ENCODE peak calls at places on chromosomes 5 and 9, in eight cellular contexts. One of them, this sample, is unnamed.

GRCh38 chr9:86099695-86100364 is 472 bp upstream of the GOLM1 start:
- DNase-seq in choroid plexus epithelial cell: peak; percentile 74
- DNase-seq in cardiac muscle cell: peak; percentile 49
- DNase-seq in brain microvascular endothelial cell: peak; percentile 63
- DNase-seq in MCF 10A: peak; percentile 42
- DNase-seq in OCI-LY7: no peak
- DNase-seq in breast epithelium: peak; percentile 29
- DNase-seq in AG10803: peak; percentile 56
- DNase-seq in this sample: peak; percentile 57

GRCh38 chr5:154473581-154474266 is 4.3 kb downstream of the HAND1 start:
- DNase-seq in choroid plexus epithelial cell: no peak
- DNase-seq in cardiac muscle cell: no peak
- DNase-seq in brain microvascular endothelial cell: no peak
- DNase-seq in MCF 10A: no peak
- DNase-seq in OCI-LY7: no peak
- DNase-seq in breast epithelium: no peak
- DNase-seq in AG10803: no peak
- DNase-seq in this sample: no peak

GRCh38 chr5:41195228-41195627 is 18.1 kb downstream of the C6 start:
- DNase-seq in choroid plexus epithelial cell: no peak
- DNase-seq in cardiac muscle cell: no peak
- DNase-seq in brain microvascular endothelial cell: no peak
- DNase-seq in MCF 10A: no peak
- DNase-seq in OCI-LY7: no peak
- DNase-seq in breast epithelium: no peak
- DNase-seq in AG10803: no peak
- DNase-seq in this sample: no peak

GRCh38 chr5:6480133-6481051 is 31.7 kb downstream of the UBE2QL1 start:
- DNase-seq in choroid plexus epithelial cell: no peak
- DNase-seq in cardiac muscle cell: no peak
- DNase-seq in brain microvascular endothelial cell: no peak
- DNase-seq in MCF 10A: no peak
- DNase-seq in OCI-LY7: peak; percentile 15
- DNase-seq in breast epithelium: no peak
- DNase-seq in AG10803: no peak
- DNase-seq in this sample: no peak

GRCh38 chr5:58582004-58582403 is 871 bp upstream of the RAB3C start:
- DNase-seq in choroid plexus epithelial cell: no peak
- DNase-seq in cardiac muscle cell: peak; percentile 54
- DNase-seq in brain microvascular endothelial cell: no peak
- DNase-seq in MCF 10A: no peak
- DNase-seq in OCI-LY7: no peak
- DNase-seq in breast epithelium: no peak
- DNase-seq in AG10803: no peak
- DNase-seq in this sample: no peak

GRCh38 chr9:126146254-126147145 is 180.1 kb upstream of the MVB12B start:
- DNase-seq in choroid plexus epithelial cell: peak; percentile 12
- DNase-seq in cardiac muscle cell: peak; percentile 69
- DNase-seq in brain microvascular endothelial cell: no peak
- DNase-seq in MCF 10A: peak; percentile 18
- DNase-seq in OCI-LY7: peak; percentile 4
- DNase-seq in breast epithelium: peak; percentile 15
- DNase-seq in AG10803: no peak
- DNase-seq in this sample: no peak

GRCh38 chr9:127173063-127173462 is 50.6 kb upstream of the ANGPTL2 start:
- DNase-seq in choroid plexus epithelial cell: no peak
- DNase-seq in cardiac muscle cell: no peak
- DNase-seq in brain microvascular endothelial cell: no peak
- DNase-seq in MCF 10A: no peak
- DNase-seq in OCI-LY7: no peak
- DNase-seq in breast epithelium: peak; percentile 6
- DNase-seq in AG10803: peak; percentile 35
- DNase-seq in this sample: no peak

GRCh38 chr5:115589043-115589442 is 13.2 kb downstream of the TICAM2 start:
- DNase-seq in choroid plexus epithelial cell: no peak
- DNase-seq in cardiac muscle cell: no peak
- DNase-seq in brain microvascular endothelial cell: no peak
- DNase-seq in MCF 10A: no peak
- DNase-seq in OCI-LY7: no peak
- DNase-seq in breast epithelium: no peak
- DNase-seq in AG10803: no peak
- DNase-seq in this sample: no peak

GRCh38 chr9:136853596-136854112 is 1.5 kb downstream of the MAMDC4 start:
- DNase-seq in choroid plexus epithelial cell: no peak
- DNase-seq in cardiac muscle cell: no peak
- DNase-seq in brain microvascular endothelial cell: no peak
- DNase-seq in MCF 10A: no peak
- DNase-seq in OCI-LY7: peak; percentile 24
- DNase-seq in breast epithelium: no peak
- DNase-seq in AG10803: no peak
- DNase-seq in this sample: no peak
- TF ChIP-seq CTCF in choroid plexus epithelial cell: no peak
- TF ChIP-seq CTCF in cardiac muscle cell: no peak
- TF ChIP-seq CTCF in brain microvascular endothelial cell: no peak
- TF ChIP-seq CTCF in MCF 10A: no peak
- TF ChIP-seq CTCF in OCI-LY7: peak; percentile 30
- TF ChIP-seq CTCF in breast epithelium: no peak
- TF ChIP-seq CTCF in AG10803: no peak
- TF ChIP-seq CTCF in this sample: no peak

DNA sequence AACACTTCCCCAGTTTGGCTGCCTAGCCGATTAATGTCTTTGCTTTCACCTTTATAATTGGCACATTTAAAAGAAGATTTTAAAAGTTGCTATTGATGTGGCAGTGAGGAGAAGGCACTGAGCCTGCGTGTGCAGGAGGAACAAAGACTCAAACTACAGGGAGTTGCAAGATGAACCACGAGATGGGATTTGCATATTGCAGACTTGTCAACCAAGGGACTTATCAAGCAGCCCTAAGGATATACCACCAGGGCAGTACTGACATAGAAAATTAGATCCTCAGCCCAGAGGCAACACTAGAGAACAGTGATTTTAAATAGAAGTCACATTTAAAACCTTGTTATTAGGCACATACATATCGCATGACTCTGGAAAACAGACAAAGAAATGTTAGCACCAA is 342.6 kb downstream of the GLIS3 start:
- DNase-seq in choroid plexus epithelial cell: no peak
- DNase-seq in cardiac muscle cell: no peak
- DNase-seq in brain microvascular endothelial cell: no peak
- DNase-seq in MCF 10A: no peak
- DNase-seq in OCI-LY7: no peak
- DNase-seq in breast epithelium: no peak
- DNase-seq in AG10803: no peak
- DNase-seq in this sample: no peak
- TF ChIP-seq CTCF in choroid plexus epithelial cell: no peak
- TF ChIP-seq CTCF in cardiac muscle cell: no peak
- TF ChIP-seq CTCF in brain microvascular endothelial cell: no peak
- TF ChIP-seq CTCF in MCF 10A: no peak
- TF ChIP-seq CTCF in OCI-LY7: no peak
- TF ChIP-seq CTCF in breast epithelium: no peak
- TF ChIP-seq CTCF in AG10803: no peak
- TF ChIP-seq CTCF in this sample: no peak

GRCh38 chr9:79769476-79770275 is 197.9 kb downstream of the TLE4 start:
- DNase-seq in choroid plexus epithelial cell: peak; percentile 18
- DNase-seq in cardiac muscle cell: no peak
- DNase-seq in brain microvascular endothelial cell: no peak
- DNase-seq in MCF 10A: no peak
- DNase-seq in OCI-LY7: no peak
- DNase-seq in breast epithelium: no peak
- DNase-seq in AG10803: no peak
- DNase-seq in this sample: peak; percentile 7
- TF ChIP-seq CTCF in choroid plexus epithelial cell: peak; percentile 28
- TF ChIP-seq CTCF in cardiac muscle cell: no peak
- TF ChIP-seq CTCF in brain microvascular endothelial cell: peak; percentile 32
- TF ChIP-seq CTCF in MCF 10A: no peak
- TF ChIP-seq CTCF in OCI-LY7: no peak
- TF ChIP-seq CTCF in breast epithelium: no peak
- TF ChIP-seq CTCF in AG10803: no peak
- TF ChIP-seq CTCF in this sample: no peak

GRCh38 chr9:35488566-35489312 is 1.2 kb upstream of the RUSC2 start:
- DNase-seq in choroid plexus epithelial cell: no peak
- DNase-seq in cardiac muscle cell: no peak
- DNase-seq in brain microvascular endothelial cell: no peak
- DNase-seq in MCF 10A: no peak
- DNase-seq in OCI-LY7: no peak
- DNase-seq in breast epithelium: no peak
- DNase-seq in AG10803: no peak
- DNase-seq in this sample: no peak

GRCh38 chr9:35489313-35490154 is at the start of gene RUSC2:
- DNase-seq in choroid plexus epithelial cell: peak; percentile 98
- DNase-seq in cardiac muscle cell: peak; percentile 97
- DNase-seq in brain microvascular endothelial cell: peak; percentile 86
- DNase-seq in MCF 10A: peak; percentile 85
- DNase-seq in OCI-LY7: peak; percentile 24
- DNase-seq in breast epithelium: peak; percentile 63
- DNase-seq in AG10803: peak; percentile 91
- DNase-seq in this sample: peak; percentile 90

GRCh38 chr9:35490910-35491465 is 1.1 kb downstream of the RUSC2 start:
- DNase-seq in choroid plexus epithelial cell: peak; percentile 58
- DNase-seq in cardiac muscle cell: no peak
- DNase-seq in brain microvascular endothelial cell: peak; percentile 22
- DNase-seq in MCF 10A: peak; percentile 46
- DNase-seq in OCI-LY7: no peak
- DNase-seq in breast epithelium: no peak
- DNase-seq in AG10803: no peak
- DNase-seq in this sample: peak; percentile 59

GRCh38 chr9:35488019-35488418 is 1.9 kb upstream of the RUSC2 start:
- DNase-seq in choroid plexus epithelial cell: no peak
- DNase-seq in cardiac muscle cell: no peak
- DNase-seq in brain microvascular endothelial cell: no peak
- DNase-seq in MCF 10A: no peak
- DNase-seq in OCI-LY7: no peak
- DNase-seq in breast epithelium: no peak
- DNase-seq in AG10803: peak; percentile 84
- DNase-seq in this sample: no peak

GRCh38 chr9:35490155-35490909 is 421 bp downstream of the RUSC2 start:
- DNase-seq in choroid plexus epithelial cell: no peak
- DNase-seq in cardiac muscle cell: peak; percentile 27
- DNase-seq in brain microvascular endothelial cell: no peak
- DNase-seq in MCF 10A: peak; percentile 49
- DNase-seq in OCI-LY7: no peak
- DNase-seq in breast epithelium: no peak
- DNase-seq in AG10803: no peak
- DNase-seq in this sample: no peak
- TF ChIP-seq CTCF in choroid plexus epithelial cell: no peak
- TF ChIP-seq CTCF in cardiac muscle cell: no peak
- TF ChIP-seq CTCF in brain microvascular endothelial cell: no peak
- TF ChIP-seq CTCF in MCF 10A: no peak
- TF ChIP-seq CTCF in OCI-LY7: no peak
- TF ChIP-seq CTCF in breast epithelium: no peak
- TF ChIP-seq CTCF in AG10803: peak; percentile 26
- TF ChIP-seq CTCF in this sample: no peak

GRCh38 chr9:12698986-12699385 is 5.8 kb downstream of the TYRP1 start:
- DNase-seq in choroid plexus epithelial cell: peak; percentile 34
- DNase-seq in cardiac muscle cell: no peak
- DNase-seq in brain microvascular endothelial cell: no peak
- DNase-seq in MCF 10A: no peak
- DNase-seq in OCI-LY7: no peak
- DNase-seq in breast epithelium: no peak
- DNase-seq in AG10803: no peak
- DNase-seq in this sample: no peak

GRCh38 chr9:12699529-12699928 is 6.3 kb downstream of the TYRP1 start:
- DNase-seq in choroid plexus epithelial cell: peak; percentile 69
- DNase-seq in cardiac muscle cell: peak; percentile 8
- DNase-seq in brain microvascular endothelial cell: no peak
- DNase-seq in MCF 10A: peak; percentile 29
- DNase-seq in OCI-LY7: no peak
- DNase-seq in breast epithelium: no peak
- DNase-seq in AG10803: peak; percentile 21
- DNase-seq in this sample: peak; percentile 32

GRCh38 chr9:12703996-12704395 is 10.8 kb downstream of the TYRP1 start:
- DNase-seq in choroid plexus epithelial cell: no peak
- DNase-seq in cardiac muscle cell: no peak
- DNase-seq in brain microvascular endothelial cell: no peak
- DNase-seq in MCF 10A: no peak
- DNase-seq in OCI-LY7: no peak
- DNase-seq in breast epithelium: no peak
- DNase-seq in AG10803: peak; percentile 6
- DNase-seq in this sample: peak; percentile 12

GRCh38 chr9:12705738-12706391 is 12.7 kb downstream of the TYRP1 start:
- DNase-seq in choroid plexus epithelial cell: no peak
- DNase-seq in cardiac muscle cell: no peak
- DNase-seq in brain microvascular endothelial cell: no peak
- DNase-seq in MCF 10A: no peak
- DNase-seq in OCI-LY7: no peak
- DNase-seq in breast epithelium: no peak
- DNase-seq in AG10803: no peak
- DNase-seq in this sample: no peak

GRCh38 chr9:12702160-12702758 is 9.1 kb downstream of the TYRP1 start:
- DNase-seq in choroid plexus epithelial cell: peak; percentile 78
- DNase-seq in cardiac muscle cell: peak; percentile 66
- DNase-seq in brain microvascular endothelial cell: peak; percentile 67
- DNase-seq in MCF 10A: peak; percentile 76
- DNase-seq in OCI-LY7: no peak
- DNase-seq in breast epithelium: no peak
- DNase-seq in AG10803: peak; percentile 80
- DNase-seq in this sample: peak; percentile 70
- TF ChIP-seq CTCF in choroid plexus epithelial cell: peak; percentile 83
- TF ChIP-seq CTCF in cardiac muscle cell: peak; percentile 64
- TF ChIP-seq CTCF in brain microvascular endothelial cell: peak; percentile 80
- TF ChIP-seq CTCF in MCF 10A: peak; percentile 58
- TF ChIP-seq CTCF in OCI-LY7: no peak
- TF ChIP-seq CTCF in breast epithelium: peak; percentile 20
- TF ChIP-seq CTCF in AG10803: peak; percentile 83
- TF ChIP-seq CTCF in this sample: peak; percentile 76

GRCh38 chr5:37756248-37756647 is 83.6 kb downstream of the GDNF start:
- DNase-seq in choroid plexus epithelial cell: no peak
- DNase-seq in cardiac muscle cell: no peak
- DNase-seq in brain microvascular endothelial cell: no peak
- DNase-seq in MCF 10A: no peak
- DNase-seq in OCI-LY7: no peak
- DNase-seq in breast epithelium: no peak
- DNase-seq in AG10803: no peak
- DNase-seq in this sample: no peak

GRCh38 chr5:37754976-37755375 is 84.9 kb downstream of the GDNF start:
- DNase-seq in choroid plexus epithelial cell: no peak
- DNase-seq in cardiac muscle cell: no peak
- DNase-seq in brain microvascular endothelial cell: no peak
- DNase-seq in MCF 10A: no peak
- DNase-seq in OCI-LY7: no peak
- DNase-seq in breast epithelium: no peak
- DNase-seq in AG10803: no peak
- DNase-seq in this sample: no peak

GRCh38 chr5:37755581-37755980 is 84.3 kb downstream of the GDNF start:
- DNase-seq in choroid plexus epithelial cell: no peak
- DNase-seq in cardiac muscle cell: no peak
- DNase-seq in brain microvascular endothelial cell: no peak
- DNase-seq in MCF 10A: no peak
- DNase-seq in OCI-LY7: no peak
- DNase-seq in breast epithelium: no peak
- DNase-seq in AG10803: no peak
- DNase-seq in this sample: no peak

GRCh38 chr5:37757980-37758582 is 81.8 kb downstream of the GDNF start:
- DNase-seq in choroid plexus epithelial cell: peak; percentile 48
- DNase-seq in cardiac muscle cell: no peak
- DNase-seq in brain microvascular endothelial cell: no peak
- DNase-seq in MCF 10A: peak; percentile 7
- DNase-seq in OCI-LY7: no peak
- DNase-seq in breast epithelium: no peak
- DNase-seq in AG10803: no peak
- DNase-seq in this sample: no peak
- TF ChIP-seq CTCF in choroid plexus epithelial cell: peak; percentile 60
- TF ChIP-seq CTCF in cardiac muscle cell: peak; percentile 31
- TF ChIP-seq CTCF in brain microvascular endothelial cell: peak; percentile 50
- TF ChIP-seq CTCF in MCF 10A: no peak
- TF ChIP-seq CTCF in OCI-LY7: peak; percentile 20
- TF ChIP-seq CTCF in breast epithelium: no peak
- TF ChIP-seq CTCF in AG10803: no peak
- TF ChIP-seq CTCF in this sample: peak; percentile 39

GRCh38 chr5:67092447-67093023 is 104.1 kb downstream of the CD180 start:
- DNase-seq in choroid plexus epithelial cell: peak; percentile 52
- DNase-seq in cardiac muscle cell: no peak
- DNase-seq in brain microvascular endothelial cell: no peak
- DNase-seq in MCF 10A: no peak
- DNase-seq in OCI-LY7: no peak
- DNase-seq in breast epithelium: no peak
- DNase-seq in AG10803: no peak
- DNase-seq in this sample: peak; percentile 27
- TF ChIP-seq CTCF in choroid plexus epithelial cell: no peak
- TF ChIP-seq CTCF in cardiac muscle cell: no peak
- TF ChIP-seq CTCF in brain microvascular endothelial cell: no peak
- TF ChIP-seq CTCF in MCF 10A: no peak
- TF ChIP-seq CTCF in OCI-LY7: no peak
- TF ChIP-seq CTCF in breast epithelium: no peak
- TF ChIP-seq CTCF in AG10803: no peak
- TF ChIP-seq CTCF in this sample: no peak

This sample was measured in IMR-90.